ENCODE peak calls at places on chromosomes 2 and 18, in five cellular contexts. D, M, U, S and F are unnamed samples.
A peak's percentile ranks its signal among the peaks of the same experiment; 100 is the strongest.

GRCh38 chr2:7905756-7906155 is 776.1 kb upstream of the ID2 start:
- DNase-seq in D (no peak), M (no peak), U (peak; percentile 93), S (peak; percentile 11), F (no peak)

GRCh38 chr2:9197916-9198315 is 8.7 kb upstream of the ASAP2 start:
- DNase-seq in D (no peak), M (no peak), U (no peak), S (no peak), F (no peak)

GRCh38 chr2:9748586-9748985 is 94.7 kb upstream of the TAF1B start:
- DNase-seq in D (no peak), M (no peak), U (no peak), S (no peak), F (no peak)

GRCh38 chr2:61660511-61661388 is 122.6 kb upstream of the XPO1 start:
- DNase-seq in D (peak; percentile 24), M (no peak), U (no peak), S (no peak), F (peak; percentile 35)

GRCh38 chr18:76553715-76554603 is 58.9 kb upstream of the ZNF516 start:
- DNase-seq in D (no peak), M (no peak), U (no peak), S (no peak), F (no peak)

GRCh38 chr18:45119888-45120287 is 439.2 kb downstream of the SETBP1 start:
- DNase-seq in D (no peak), M (no peak), U (no peak), S (no peak), F (no peak)

GRCh38 chr18:75727479-75727878 is 300.0 kb upstream of the SMIM21 start:
- DNase-seq in D (no peak), M (peak; percentile 13), U (peak; percentile 2), S (peak; percentile 73), F (peak; percentile 70)

GRCh38 chr18:36158261-36158867 is 28.7 kb downstream of the ELP2 start:
- DNase-seq in D (no peak), M (no peak), U (no peak), S (no peak), F (no peak)

GRCh38 chr2:167929461-167929860 is 317.9 kb downstream of the STK39 start:
- DNase-seq in D (no peak), M (no peak), U (no peak), S (no peak), F (no peak)

GRCh38 chr2:232024457-232024856 is 62.9 kb downstream of the DIS3L2 start:
- DNase-seq in D (no peak), M (no peak), U (no peak), S (no peak), F (no peak)

GRCh38 chr18:10682368-10682714 is 156.5 kb downstream of the NAPG start:
- DNase-seq in D (no peak), M (no peak), U (no peak), S (no peak), F (no peak)

GRCh38 chr2:199903111-199903510 is 8.0 kb upstream of the C2orf69 start:
- DNase-seq in D (no peak), M (no peak), U (no peak), S (no peak), F (no peak)

GRCh38 chr2:131641414-131642206 is 113.9 kb downstream of the CCDC74A start:
- DNase-seq in D (no peak), M (no peak), U (no peak), S (no peak), F (no peak)

GRCh38 chr2:46690825-46691224 is 211.5 kb downstream of the TMEM247 start:
- DNase-seq in D (no peak), M (no peak), U (no peak), S (no peak), F (no peak)

GRCh38 chr2:142842369-142842768 is 35.1 kb upstream of the KYNU start:
- DNase-seq in D (no peak), M (no peak), U (no peak), S (no peak), F (no peak)

GRCh38 chr2:105776560-105776928 is 31.8 kb downstream of the NCK2 start:
- DNase-seq in D (no peak), M (no peak), U (no peak), S (no peak), F (peak; percentile 54)

GRCh38 chr18:72419914-72420313 is 124.2 kb downstream of the CBLN2 start:
- DNase-seq in D (no peak), M (no peak), U (no peak), S (no peak), F (no peak)

GRCh38 chr2:16767789-16768188 is 102.2 kb upstream of the CYRIA start:
- DNase-seq in D (no peak), M (no peak), U (no peak), S (no peak), F (no peak)

GRCh38 chr2:129319422-129319717 is 660.1 kb upstream of the RAB6C start:
- DNase-seq in D (no peak), M (no peak), U (no peak), S (no peak), F (no peak)

GRCh38 chr2:209900638-209901037 is 101.8 kb upstream of the RPE start:
- DNase-seq in D (no peak), M (no peak), U (no peak), S (no peak), F (no peak)

GRCh38 chr18:23357992-23358594 is 95.0 kb upstream of the RIOK3 start:
- DNase-seq in D (peak; percentile 46), M (no peak), U (no peak), S (peak; percentile 38), F (peak; percentile 78)

GRCh38 chr2:134441153-134441863 is 187.4 kb downstream of the MGAT5 start:
- DNase-seq in D (no peak), M (no peak), U (no peak), S (no peak), F (peak; percentile 69)

GRCh38 chr2:239308696-239309397 is 92.0 kb downstream of the HDAC4 start:
- DNase-seq in D (peak; percentile 46), M (no peak), U (no peak), S (no peak), F (peak; percentile 74)

GRCh38 chr18:28176933-28177827 is at the start of gene CDH2:
- DNase-seq in D (peak; percentile 92), M (peak; percentile 48), U (peak; percentile 80), S (peak; percentile 93), F (peak; percentile 83)

GRCh38 chr2:235694721-235695601 is 201.1 kb downstream of the AGAP1 start:
- DNase-seq in D (no peak), M (no peak), U (no peak), S (no peak), F (no peak)